ENCODE peak calls at places on chromosomes 16 and 17, in seven cellular contexts. B is heart right ventricle, X is transverse colon, K is upper lobe of left lung, I is A673, P is pancreas, L is Karpas-422. U is an unnamed sample. For H3K36me3, the result is how much of the 10 kb centered on the place peaks cover.

GRCh38 chr17:54898576-54898975 is 2.1 kb upstream of the TOM1L1 start:
- DNase-seq in X (no peak), I (no peak), L (no peak), K (no peak), P (no peak), B (no peak), U (no peak)

GRCh38 chr16:66044616-66045015 is 321.9 kb upstream of the CDH5 start:
- DNase-seq in X (no peak), K (no peak), P (no peak), I (no peak), L (no peak), B (no peak), U (no peak)

GRCh38 chr17:38925263-38925995 is at the start of gene LASP1NB:
- DNase-seq in I (no peak), B (peak), K (no peak), P (no peak), X (no peak), L (no peak), U (peak)

GRCh38 chr17:77036136-77036840 is 104.5 kb upstream of the SEC14L1 start:
- DNase-seq in P (no peak), I (no peak), B (no peak), X (no peak), L (no peak), K (no peak), U (no peak)

GRCh38 chr16:64910351-64910750 is 211.5 kb downstream of the CDH11 start:
- DNase-seq in B (peak), P (no peak), K (no peak), L (no peak), I (peak), X (no peak), U (no peak)

GRCh38 chr17:47253541-47254402 is at the start of gene ITGB3:
- DNase-seq in P (peak), I (peak), K (peak), X (peak), B (peak), L (peak), U (peak)

GRCh38 chr17:58329035-58329807 is 626 bp upstream of the TSPOAP1 start:
- DNase-seq in K (no peak), I (peak), L (peak), P (no peak), B (no peak), X (peak), U (peak)

GRCh38 chr16:87324411-87325275 is 7.5 kb upstream of the C16orf95 start:
- DNase-seq in I (peak), B (peak), X (peak), K (peak), L (peak), P (peak), U (peak)

GRCh38 chr16:5024632-5025031 is 9.1 kb downstream of the NAGPA start:
- DNase-seq in P (no peak), K (no peak), L (peak), B (no peak), I (peak), X (peak), U (peak)

GRCh38 chr16:85052536-85052935 is 24.9 kb downstream of the KIAA0513 start:
- DNase-seq in L (no peak), K (no peak), B (no peak), P (no peak), X (no peak), I (no peak), U (no peak)

GRCh38 chr16:88398874-88399178 is 16.1 kb downstream of the ZNF469 start:
- DNase-seq in P (no peak), L (no peak), I (no peak), K (peak), B (no peak), X (no peak), U (no peak)

GRCh38 chr17:5500247-5500803 is 14.0 kb downstream of the MIS12 start:
- DNase-seq in K (no peak), B (no peak), P (no peak), L (no peak), X (no peak), I (peak), U (no peak)

GRCh38 chr17:15351925-15352324 is 10.5 kb upstream of the TEKT3 start:
- DNase-seq in L (no peak), K (no peak), B (no peak), P (no peak), X (peak), I (no peak), U (no peak)

GRCh38 chr17:42578282-42578869 is 847 bp upstream of the PSMC3IP start:
- DNase-seq in K (no peak), B (peak), P (peak), L (peak), I (peak), X (peak), U (peak)

GRCh38 chr16:89697161-89697615 is 4.3 kb downstream of the SPATA2L start:
- DNase-seq in X (no peak), B (no peak), P (peak), I (no peak), K (peak), L (no peak), U (no peak)

GRCh38 chr16:67169011-67169451 is 1.3 kb upstream of the NOL3 start:
- DNase-seq in B (no peak), L (no peak), P (no peak), X (no peak), K (no peak), I (no peak), U (no peak)

GRCh38 chr17:28901866-28902818 is 737 bp downstream of the DHRS13 start:
- DNase-seq in I (peak), P (peak), X (peak), K (no peak), L (peak), B (no peak), U (peak)

GRCh38 chr17:52276609-52277008 is 118.1 kb upstream of the CA10 start:
- DNase-seq in X (no peak), B (no peak), K (no peak), L (no peak), I (no peak), P (no peak), U (no peak)

GRCh38 chr16:30075503-30076275 is at the start of gene PPP4C:
- DNase-seq in K (peak), P (peak), L (peak), X (peak), B (peak), I (peak), U (peak)

DNA sequence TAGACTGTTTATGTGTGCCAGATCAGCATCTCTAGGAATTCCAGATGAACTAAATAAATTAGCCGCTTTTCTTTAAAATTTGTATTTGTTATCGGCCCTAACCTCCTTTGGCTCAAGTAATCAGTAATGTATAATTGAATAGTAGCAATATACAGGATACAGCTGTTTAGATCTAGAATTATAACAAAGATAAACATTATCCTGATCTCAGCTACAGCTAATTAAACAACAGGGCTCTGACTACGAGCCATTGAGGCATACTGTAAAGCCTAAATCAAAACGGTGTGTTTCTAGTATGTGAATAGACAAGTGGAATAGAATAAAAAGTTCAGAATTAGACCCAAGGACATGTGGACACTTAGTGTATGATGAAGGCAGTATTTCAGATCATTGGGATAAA is 120.2 kb downstream of the CYB561 start:
- DNase-seq in K (no peak), L (no peak), B (no peak), P (no peak), X (no peak), I (no peak), U (no peak)
- H3K36me3 ChIP-seq in K (under half), L (under half), B (under half), P (under half), X (under half), I (under half), U (under half)

GRCh38 chr17:65678534-65678933 is 117.1 kb upstream of the AXIN2 start:
- DNase-seq in P (no peak), L (no peak), I (no peak), B (no peak), K (no peak), X (no peak), U (no peak)
- H3K27ac ChIP-seq in P (no peak), L (no peak), I (no peak), B (no peak), K (no peak), X (no peak), U (no peak)

GRCh38 chr17:50078430-50078829 is 16.7 kb upstream of the PDK2 start:
- DNase-seq in K (no peak), I (no peak), X (no peak), L (no peak), P (no peak), B (no peak), U (no peak)
- H3K36me3 ChIP-seq in K (half or more), I (under half), X (under half), L (under half), P (under half), B (half or more), U (half or more)

GRCh38 chr16:57167951-57168350 is 17.9 kb downstream of the PSME3IP1 start:
- DNase-seq in B (no peak), P (no peak), X (no peak), L (peak), I (peak), K (no peak), U (peak)
- H3K27ac ChIP-seq in B (no peak), P (no peak), X (peak), L (no peak), I (no peak), K (peak), U (no peak)

GRCh38 chr17:81260171-81260570 is 21.1 kb downstream of the NDUFAF8 start:
- DNase-seq in L (no peak), I (no peak), P (no peak), K (peak), B (no peak), X (no peak), U (no peak)

GRCh38 chr17:81257533-81257932 is 18.4 kb downstream of the NDUFAF8 start:
- DNase-seq in L (no peak), I (no peak), B (no peak), X (no peak), K (peak), P (no peak), U (no peak)

GRCh38 chr17:81260641-81261040 is 21.5 kb downstream of the NDUFAF8 start:
- DNase-seq in L (no peak), P (peak), K (peak), I (no peak), B (no peak), X (no peak), U (no peak)

GRCh38 chr17:81258292-81258691 is 19.2 kb downstream of the NDUFAF8 start:
- DNase-seq in K (peak), I (no peak), P (no peak), X (no peak), B (no peak), L (no peak), U (no peak)

DNA sequence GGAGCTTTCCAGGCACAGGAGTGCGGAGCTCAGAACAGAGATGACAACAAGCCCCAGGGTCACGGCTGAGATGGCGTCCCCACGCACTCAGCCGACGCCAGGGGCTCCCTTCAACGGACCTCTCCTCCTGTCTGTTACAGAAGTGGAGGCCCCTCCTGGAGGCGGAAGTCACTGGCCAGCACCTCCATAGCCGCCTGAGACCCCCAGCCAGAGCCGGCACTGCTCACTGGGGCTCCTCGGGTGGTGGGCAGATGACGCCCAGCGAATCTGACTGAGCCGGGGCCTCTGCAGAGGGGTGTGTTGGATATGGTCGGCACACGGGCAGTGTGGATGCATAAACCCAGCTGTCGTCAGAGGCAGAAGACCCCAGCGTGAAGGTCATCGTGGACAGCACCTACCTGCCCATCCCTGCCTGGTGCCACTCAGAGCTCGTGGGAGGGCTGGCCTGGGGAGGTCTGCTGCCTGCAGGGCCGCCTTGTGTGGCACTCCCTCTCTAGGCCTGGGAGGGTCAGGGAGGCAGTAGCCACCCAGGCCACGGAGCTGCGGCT is 20.0 kb downstream of the NDUFAF8 start:
- DNase-seq in I (no peak), L (no peak), P (no peak), X (no peak), K (peak), B (no peak), U (no peak)
- H3K36me3 ChIP-seq in I (under half), L (under half), P (under half), X (under half), K (half or more), B (half or more), U (under half)

GRCh38 chr17:60665602-60666001 is 12.0 kb upstream of the BCAS3 start:
- DNase-seq in K (no peak), I (no peak), L (no peak), B (no peak), X (no peak), P (no peak), U (no peak)

GRCh38 chr17:60675997-60676396 is 1.7 kb upstream of the BCAS3 start:
- DNase-seq in I (no peak), K (no peak), L (no peak), P (no peak), X (no peak), B (no peak), U (no peak)

GRCh38 chr17:60676758-60677307 is 818 bp upstream of the BCAS3 start:
- DNase-seq in P (no peak), L (no peak), B (no peak), I (no peak), K (no peak), X (no peak), U (no peak)

DNA sequence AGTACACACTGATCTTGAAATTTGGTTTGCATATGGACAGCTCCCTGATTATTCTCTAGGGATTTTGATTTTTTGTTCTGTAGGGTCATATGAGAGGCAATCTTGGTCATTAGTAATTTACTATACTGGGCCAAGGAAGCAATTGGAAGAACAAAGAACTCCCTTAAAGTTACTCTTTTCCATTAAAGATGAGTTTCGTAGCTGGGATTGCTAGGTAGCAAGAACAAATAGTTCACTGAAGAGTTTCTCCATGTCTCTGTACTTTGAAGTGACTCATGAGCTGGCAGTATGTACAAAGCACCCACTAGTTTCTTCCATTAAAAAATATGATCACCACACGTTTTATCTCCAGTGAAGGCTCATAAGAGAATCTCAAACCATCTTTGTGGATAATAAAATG is 6.2 kb upstream of the BCAS3 start:
- DNase-seq in B (no peak), K (no peak), X (no peak), L (no peak), P (no peak), I (no peak), U (no peak)
- H3K27ac ChIP-seq in B (no peak), K (no peak), X (no peak), L (no peak), P (no peak), I (no peak), U (no peak)

DNA sequence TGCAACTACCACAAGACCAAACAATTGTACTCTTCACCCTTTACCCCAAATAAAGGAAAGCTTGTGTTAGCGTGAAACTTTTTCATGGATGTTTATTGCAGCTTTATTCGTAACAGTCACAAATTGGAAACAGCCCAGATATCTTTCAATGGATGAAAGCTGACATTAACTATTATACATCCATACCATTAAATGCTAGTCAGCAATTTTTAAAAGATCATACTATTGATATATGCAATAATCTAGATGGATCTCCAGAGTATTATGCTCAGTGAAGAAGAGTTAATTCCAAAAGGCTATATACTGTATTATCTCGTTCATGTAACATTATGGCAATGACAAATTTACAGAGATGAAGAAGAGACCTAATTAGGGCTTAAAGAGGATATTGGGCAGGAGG is 1491.2 kb upstream of the CDH8 start:
- DNase-seq in L (no peak), X (no peak), P (no peak), B (no peak), K (no peak), I (no peak), U (no peak)
- H3K36me3 ChIP-seq in L (under half), X (under half), P (under half), B (under half), K (under half), I (under half), U (under half)